ENCODE peak calls at places on chromosomes 6 and 20, in nine cellular contexts. V, X, W, Z, N, L, H, Q and B are unnamed samples.

GRCh38 chr6:44192428-44193041 is 24.2 kb upstream of the MYMX start:
- DNase-seq in Q (peak), N (no peak), H (no peak), Z (no peak), X (no peak), V (no peak), L (no peak), W (no peak), B (no peak)

GRCh38 chr6:22227824-22228610 is 68.8 kb downstream of the PRL start:
- DNase-seq in X (no peak), Q (peak), Z (no peak), W (no peak), H (no peak), N (no peak), V (no peak), L (no peak), B (no peak)

GRCh38 chr6:1786455-1787108 is 176.9 kb downstream of the FOXC1 start:
- DNase-seq in X (no peak), N (no peak), W (no peak), L (no peak), V (no peak), Q (no peak), H (no peak), Z (no peak), B (no peak)

GRCh38 chr6:132135409-132135808 is 184.2 kb upstream of the CCN2 start:
- DNase-seq in Q (no peak), L (no peak), H (no peak), W (no peak), N (no peak), Z (no peak), X (no peak), V (no peak), B (no peak)

GRCh38 chr6:1995521-1996110 is 249.8 kb downstream of the GMDS start:
- DNase-seq in H (no peak), V (no peak), N (no peak), Q (peak), W (no peak), Z (no peak), L (no peak), X (peak), B (no peak)

GRCh38 chr6:129131282-129131681 is 248.3 kb downstream of the LAMA2 start:
- DNase-seq in N (no peak), H (no peak), Z (no peak), Q (peak), L (no peak), X (no peak), V (no peak), W (no peak), B (no peak)

GRCh38 chr6:144411506-144412165 is 126.5 kb downstream of the UTRN start:
- DNase-seq in X (peak), N (no peak), L (no peak), Q (no peak), V (no peak), W (no peak), Z (no peak), H (no peak), B (no peak)

GRCh38 chr6:123587838-123588545 is 48.8 kb downstream of the TRDN start:
- DNase-seq in V (no peak), H (no peak), Z (no peak), L (no peak), W (no peak), X (no peak), Q (no peak), N (no peak), B (no peak)

GRCh38 chr6:92922216-92922806 is 497.0 kb downstream of the EPHA7 start:
- DNase-seq in Q (no peak), W (no peak), L (no peak), H (no peak), N (no peak), Z (no peak), V (no peak), X (no peak), B (no peak)

GRCh38 chr6:44250067-44250717 is 3.3 kb downstream of the HSP90AB1 start:
- DNase-seq in W (no peak), L (no peak), X (no peak), H (no peak), N (no peak), Z (no peak), V (no peak), Q (no peak), B (no peak)

GRCh38 chr20:17545127-17545526 is 13.9 kb upstream of the BFSP1 start:
- DNase-seq in X (no peak), N (no peak), L (no peak), Q (no peak), W (no peak), H (no peak), V (no peak), Z (no peak), B (no peak)

GRCh38 chr6:100311707-100312266 is 152.9 kb downstream of the SIM1 start:
- DNase-seq in H (no peak), L (no peak), X (no peak), Z (no peak), N (no peak), Q (no peak), V (no peak), W (no peak), B (no peak)

GRCh38 chr6:135280375-135281136 is 99.4 kb downstream of the MYB start:
- DNase-seq in H (no peak), Z (no peak), L (no peak), W (no peak), X (no peak), Q (peak), V (peak), N (no peak), B (peak)

GRCh38 chr6:163309491-163310026 is 105.0 kb upstream of the QKI start:
- DNase-seq in X (no peak), L (no peak), V (no peak), Z (peak), W (no peak), Q (no peak), H (no peak), N (no peak), B (no peak)

GRCh38 chr6:16799279-16800193 is 38.3 kb upstream of the ATXN1 start:
- DNase-seq in W (no peak), N (peak), X (peak), Q (peak), H (no peak), Z (no peak), L (no peak), V (peak), B (no peak)

GRCh38 chr20:43583982-43584432 is 6.7 kb upstream of the IFT52 start:
- DNase-seq in L (no peak), H (peak), Q (peak), N (no peak), Z (peak), X (peak), V (peak), W (no peak), B (no peak)

GRCh38 chr20:38138086-38138777 is 26.8 kb downstream of the TGM2 start:
- DNase-seq in L (no peak), V (no peak), N (no peak), H (no peak), Q (no peak), X (no peak), Z (no peak), W (no peak), B (no peak)

GRCh38 chr6:133424359-133424758 is 183.2 kb downstream of the EYA4 start:
- DNase-seq in L (no peak), N (no peak), X (no peak), W (no peak), H (no peak), Q (no peak), Z (no peak), V (no peak), B (no peak)

GRCh38 chr6:76120302-76120701 is 47.8 kb upstream of the IMPG1 start:
- DNase-seq in Q (no peak), H (no peak), L (no peak), W (no peak), Z (no peak), X (no peak), V (no peak), N (no peak), B (no peak)

GRCh38 chr20:45798935-45799642 is 7.3 kb downstream of the DNTTIP1 start:
- DNase-seq in N (peak), Z (no peak), H (peak), L (peak), Q (peak), W (peak), X (peak), V (peak), B (peak)

GRCh38 chr6:134680021-134680420 is 269.9 kb downstream of the ALDH8A1 start:
- DNase-seq in Q (no peak), H (no peak), W (no peak), Z (no peak), V (no peak), X (no peak), L (no peak), N (no peak), B (no peak)

GRCh38 chr20:49853640-49854039 is 41.0 kb downstream of the SLC9A8 start:
- DNase-seq in Z (peak), W (no peak), V (peak), X (peak), N (no peak), L (no peak), Q (peak), H (no peak), B (no peak)

GRCh38 chr6:157246048-157246630 is 77.2 kb downstream of the TMEM242 start:
- DNase-seq in L (no peak), X (peak), W (no peak), N (no peak), Q (peak), Z (no peak), V (no peak), H (no peak), B (no peak)

GRCh38 chr20:19747903-19748302 is 10.2 kb upstream of the RIN2 start:
- DNase-seq in V (no peak), L (no peak), H (no peak), X (no peak), Q (no peak), Z (no peak), W (no peak), N (no peak), B (no peak)

GRCh38 chr20:58471161-58471834 is 43.9 kb downstream of the APCDD1L start:
- DNase-seq in X (no peak), L (no peak), Q (peak), N (no peak), Z (no peak), W (no peak), V (no peak), H (peak), B (no peak)

GRCh38 chr20:62977613-62978558 is 25.4 kb downstream of the SLC17A9 start:
- DNase-seq in W (peak), X (no peak), V (no peak), N (peak), L (peak), Z (no peak), Q (no peak), H (peak), B (no peak)

GRCh38 chr20:14698125-14698524 is 360.7 kb upstream of the FLRT3 start:
- DNase-seq in H (no peak), Z (no peak), V (no peak), L (no peak), W (no peak), Q (no peak), N (no peak), X (no peak), B (no peak)

GRCh38 chr6:80618953-80619352 is 512.5 kb downstream of the BCKDHB start:
- DNase-seq in X (no peak), N (no peak), L (no peak), Q (peak), W (no peak), V (no peak), H (no peak), Z (no peak), B (no peak)